ENCODE peak calls at places on chromosomes 1 and 21, in four cellular contexts. U, G, A and P are unnamed samples.

GRCh38 chr1:29271724-29272123 is 35.4 kb downstream of the PTPRU start:
- DNase-seq in U (no peak), A (peak; percentile 73), G (no peak), P (no peak)

GRCh38 chr1:46017876-46018503 is 114.4 kb downstream of the PIK3R3 start:
- DNase-seq in U (no peak), A (no peak), G (no peak), P (no peak)

GRCh38 chr1:186977266-186977957 is 148.7 kb downstream of the PLA2G4A start:
- DNase-seq in A (no peak), U (no peak), G (no peak), P (no peak)

GRCh38 chr1:179002552-179003345 is 22.9 kb upstream of the FAM20B start:
- DNase-seq in G (peak; percentile 83), U (no peak), A (peak; percentile 99), P (no peak)

GRCh38 chr1:77039739-77040138 is 172.5 kb downstream of the ST6GALNAC5 start:
- DNase-seq in G (no peak), A (no peak), U (no peak), P (no peak)

GRCh38 chr21:34181418-34181817 is 108.0 kb downstream of the MRPS6 start:
- DNase-seq in G (no peak), A (no peak), U (no peak), P (no peak)

GRCh38 chr1:182955596-182956588 is 2.9 kb upstream of the SHCBP1L start:
- DNase-seq in G (no peak), U (no peak), A (no peak), P (no peak)

GRCh38 chr1:111190931-111191451 is 9.5 kb downstream of the DENND2D start:
- DNase-seq in G (no peak), U (no peak), A (no peak), P (peak; percentile 73)

GRCh38 chr1:156664949-156665411 is 12.2 kb downstream of the NES start:
- DNase-seq in G (no peak), U (no peak), A (peak; percentile 54), P (no peak)

GRCh38 chr21:36347278-36347961 is 27.4 kb downstream of the MORC3 start:
- DNase-seq in G (no peak), U (no peak), A (no peak), P (no peak)

GRCh38 chr1:101438359-101438758 is 201.5 kb downstream of the S1PR1 start:
- DNase-seq in U (no peak), G (no peak), A (no peak), P (no peak)

GRCh38 chr1:220717800-220718640 is 27.9 kb downstream of the C1orf115 start:
- DNase-seq in G (no peak), U (no peak), A (no peak), P (no peak)

GRCh38 chr1:27599605-27600499 is 4.1 kb downstream of the AHDC1 start:
- DNase-seq in A (peak; percentile 75), U (no peak), G (peak; percentile 54), P (no peak)

GRCh38 chr1:220326578-220326977 is 54.3 kb upstream of the RAB3GAP2 start:
- DNase-seq in A (no peak), U (no peak), G (no peak), P (no peak)

GRCh38 chr1:185245466-185245865 is 71.6 kb downstream of the IVNS1ABP start:
- DNase-seq in G (no peak), A (no peak), U (no peak), P (no peak)

GRCh38 chr1:199612976-199613774 is 414.3 kb upstream of the NR5A2 start:
- DNase-seq in A (no peak), G (no peak), U (no peak), P (peak; percentile 64)

GRCh38 chr1:150881331-150882070 is 5.1 kb upstream of the ARNT start:
- DNase-seq in G (no peak), U (no peak), A (no peak), P (peak; percentile 91)

GRCh38 chr1:178052650-178053461 is 41.0 kb upstream of the RASAL2 start:
- DNase-seq in U (no peak), A (no peak), G (no peak), P (no peak)

GRCh38 chr21:39153373-39153772 is 29.9 kb downstream of the PSMG1 start:
- DNase-seq in A (no peak), G (peak; percentile 76), U (no peak), P (no peak)

GRCh38 chr1:17251699-17252376 is 2.9 kb downstream of the PADI3 start:
- DNase-seq in G (no peak), A (no peak), U (no peak), P (no peak)

GRCh38 chr21:44533121-44533890 is 6.7 kb downstream of the KRTAP10-1 start:
- DNase-seq in A (no peak), U (no peak), G (no peak), P (no peak)

GRCh38 chr1:177921590-177921989 is 48.3 kb downstream of the SEC16B start:
- DNase-seq in U (no peak), A (no peak), G (no peak), P (no peak)

GRCh38 chr1:151612506-151613274 is 840 bp downstream of the SNX27 start:
- DNase-seq in G (peak; percentile 69), U (no peak), A (no peak), P (peak; percentile 36)

GRCh38 chr1:67134692-67135091 is at the start of gene C1orf141:
- DNase-seq in U (no peak), A (peak; percentile 53), G (no peak), P (no peak)
- TF ChIP-seq GABPA in U (no peak), A (no peak), G (no peak), P (no peak)

GRCh38 chr1:8825985-8826481 is 8.6 kb upstream of the RERE start:
- DNase-seq in U (no peak), G (no peak), A (no peak), P (no peak)
- TF ChIP-seq GABPA in U (no peak), G (no peak), A (no peak), P (no peak)

GRCh38 chr1:235953801-235954200 is 87.1 kb upstream of the LYST start:
- DNase-seq in A (no peak), U (no peak), G (no peak), P (no peak)
- TF ChIP-seq GABPA in A (no peak), U (no peak), G (no peak), P (no peak)

GRCh38 chr1:233668725-233669294 is 54.9 kb downstream of the KCNK1 start:
- DNase-seq in A (no peak), G (peak; percentile 86), U (peak; percentile 68), P (no peak)
- TF ChIP-seq GABPA in A (no peak), G (no peak), U (no peak), P (no peak)

GRCh38 chr1:246483204-246483933 is 23.7 kb downstream of the SMYD3 start:
- DNase-seq in A (no peak), G (no peak), U (no peak), P (no peak)
- TF ChIP-seq GABPA in A (no peak), G (no peak), U (no peak), P (no peak)

GRCh38 chr1:225926551-225927113 is 2.6 kb upstream of the PYCR2 start:
- DNase-seq in G (no peak), U (no peak), A (no peak), P (peak; percentile 38)
- TF ChIP-seq GABPA in G (no peak), U (no peak), A (no peak), P (no peak)

GRCh38 chr1:230760360-230760827 is 13.2 kb downstream of the CAPN9 start:
- DNase-seq in G (no peak), A (no peak), U (no peak), P (no peak)
- TF ChIP-seq GABPA in G (no peak), A (no peak), U (no peak), P (no peak)

DNA sequence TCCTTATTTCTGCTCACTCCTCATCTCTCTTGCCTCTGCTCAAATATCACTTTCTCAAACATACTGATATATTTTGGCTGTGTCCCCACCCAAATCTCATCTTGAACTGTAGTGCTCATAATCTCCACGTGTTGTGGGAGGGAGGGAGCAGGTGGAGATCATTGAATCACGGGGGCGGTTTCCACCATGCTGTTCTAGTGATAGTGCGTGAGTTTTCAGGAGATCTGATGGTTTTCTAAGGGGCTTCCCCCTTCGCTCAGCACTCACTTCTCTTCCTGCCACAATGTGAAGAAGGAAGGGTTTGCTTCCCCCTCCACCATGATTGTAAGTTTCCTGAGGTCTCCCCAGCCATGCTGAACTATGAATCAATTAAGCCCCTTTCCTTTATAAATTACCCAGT is 26.6 kb downstream of the ZBTB8OS start:
- DNase-seq in G (no peak), U (no peak), A (no peak), P (no peak)
- TF ChIP-seq GABPA in G (no peak), U (no peak), A (no peak), P (no peak)

DNA sequence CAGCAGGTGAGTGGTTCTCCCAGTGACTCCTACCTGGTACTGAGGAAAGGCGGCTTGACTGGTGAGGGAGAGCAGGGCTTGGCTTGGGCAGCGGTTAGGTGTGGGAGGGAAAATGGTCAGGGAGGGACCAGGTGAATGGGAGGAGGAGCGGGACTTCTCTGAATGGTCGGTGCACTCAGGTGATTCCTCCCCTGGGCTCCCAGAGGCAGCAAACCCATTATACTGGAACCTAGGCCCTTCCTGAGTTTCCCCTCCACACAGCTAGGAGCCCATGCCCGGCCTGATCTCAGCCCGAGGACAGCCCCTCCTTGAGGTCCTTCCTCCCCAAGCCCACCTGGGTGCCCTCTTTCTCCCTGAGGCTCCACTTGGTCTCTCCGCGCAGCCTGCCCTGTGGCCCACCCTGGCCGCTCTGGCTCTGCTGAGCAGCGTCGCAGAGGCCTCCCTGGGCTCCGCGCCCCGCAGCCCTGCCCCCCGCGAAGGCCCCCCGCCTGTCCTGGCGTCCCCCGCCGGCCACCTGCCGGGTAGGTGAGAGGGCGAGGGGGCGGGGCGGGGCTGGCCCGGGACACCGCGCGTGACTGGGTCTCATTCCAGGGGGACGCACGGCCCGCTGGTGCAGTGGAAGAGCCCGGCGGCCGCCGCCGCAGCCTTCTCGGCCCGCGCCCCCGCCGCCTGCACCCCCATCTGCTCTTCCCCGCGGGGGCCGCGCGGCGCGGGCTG is 2.3 kb downstream of the ARTN start:
- DNase-seq in A (peak; percentile 69), G (no peak), U (no peak), P (no peak)
- TF ChIP-seq GABPA in A (no peak), G (no peak), U (no peak), P (no peak)